ENCODE peak calls at places on chromosome 19, in four cellular contexts. Y is cardiac muscle cell, E is psoas muscle, Z is thyroid gland. V is an unnamed sample.
A peak's percentile ranks its signal among the peaks of the same experiment; 100 is the strongest.

GRCh38 chr19:45599286-45599685 is 2.7 kb downstream of the GPR4 start:
- DNase-seq in Z (no peak), E (no peak), Y (no peak), V (no peak)

GRCh38 chr19:45079911-45080469 is 930 bp downstream of the GEMIN7 start:
- DNase-seq in E (no peak), Z (no peak), Y (peak; percentile 31), V (no peak)

GRCh38 chr19:7831452-7831851 is 1.4 kb downstream of the EVI5L start:
- DNase-seq in Z (no peak), Y (peak; percentile 48), E (no peak), V (no peak)

GRCh38 chr19:7657047-7657779 is 11.6 kb upstream of the RETN start:
- DNase-seq in Z (no peak), Y (no peak), E (peak; percentile 19), V (no peak)

GRCh38 chr19:51552996-51553725 is 17.9 kb upstream of the ZNF175 start:
- DNase-seq in E (peak; percentile 66), Y (peak; percentile 80), Z (peak; percentile 78), V (peak; percentile 88)

GRCh38 chr19:49142866-49143335 is 12.3 kb downstream of the HRC start:
- DNase-seq in Z (peak; percentile 92), Y (peak; percentile 98), E (peak; percentile 86), V (peak; percentile 94)

GRCh38 chr19:947707-948533 is 22.1 kb downstream of the ARID3A start:
- DNase-seq in Y (no peak), E (peak; percentile 66), Z (peak; percentile 39), V (no peak)

GRCh38 chr19:42497492-42498226 is 30.6 kb downstream of the CEACAM1 start:
- DNase-seq in Z (no peak), E (no peak), Y (peak; percentile 10), V (no peak)

GRCh38 chr19:43720936-43721335 is 5.1 kb downstream of the IRGC start:
- DNase-seq in E (no peak), Z (no peak), Y (no peak), V (no peak)

GRCh38 chr19:497861-498590 is 1.7 kb downstream of the MADCAM1 start:
- DNase-seq in Z (no peak), E (peak; percentile 7), Y (no peak), V (no peak)

GRCh38 chr19:43406297-43406696 is 8.4 kb upstream of the TEX101 start:
- DNase-seq in Y (no peak), Z (no peak), E (no peak), V (no peak)

GRCh38 chr19:33634361-33635091 is 12.8 kb downstream of the CHST8 start:
- DNase-seq in Z (no peak), Y (no peak), E (no peak), V (no peak)

GRCh38 chr19:39841041-39841440 is 5.1 kb downstream of the FBL start:
- DNase-seq in E (no peak), Y (no peak), Z (no peak), V (no peak)

GRCh38 chr19:48190288-48191284 is 20.1 kb downstream of the ZSWIM9 start:
- DNase-seq in E (no peak), Z (peak; percentile 57), Y (peak; percentile 17), V (peak; percentile 82)

GRCh38 chr19:2353895-2354592 is 6.0 kb upstream of the TMPRSS9 start:
- DNase-seq in Y (no peak), E (no peak), Z (no peak), V (no peak)
- H3K4me3 ChIP-seq in Y (no peak overlapping the region), E (no peak overlapping the region), Z (no peak overlapping the region), V (no peak overlapping the region)

GRCh38 chr19:57465680-57466381 is 8.9 kb upstream of the VN1R1 start:
- DNase-seq in E (no peak), Y (no peak), Z (no peak), V (peak; percentile 31)
- H3K27ac ChIP-seq in E (no peak overlapping the region), Y (no peak overlapping the region), Z (no peak overlapping the region), V (no peak overlapping the region)

GRCh38 chr19:2186071-2186846 is 22.5 kb downstream of the DOT1L start:
- DNase-seq in Y (peak; percentile 77), E (peak; percentile 92), Z (peak; percentile 91), V (no peak)
- H3K4me1 ChIP-seq in Y (peaks cover 68% of the 10 kb centered on the region), E (peaks cover 59% of the 10 kb centered on the region), Z (peaks cover 26% of the 10 kb centered on the region), V (no peaks in the 10 kb centered on the region)

DNA sequence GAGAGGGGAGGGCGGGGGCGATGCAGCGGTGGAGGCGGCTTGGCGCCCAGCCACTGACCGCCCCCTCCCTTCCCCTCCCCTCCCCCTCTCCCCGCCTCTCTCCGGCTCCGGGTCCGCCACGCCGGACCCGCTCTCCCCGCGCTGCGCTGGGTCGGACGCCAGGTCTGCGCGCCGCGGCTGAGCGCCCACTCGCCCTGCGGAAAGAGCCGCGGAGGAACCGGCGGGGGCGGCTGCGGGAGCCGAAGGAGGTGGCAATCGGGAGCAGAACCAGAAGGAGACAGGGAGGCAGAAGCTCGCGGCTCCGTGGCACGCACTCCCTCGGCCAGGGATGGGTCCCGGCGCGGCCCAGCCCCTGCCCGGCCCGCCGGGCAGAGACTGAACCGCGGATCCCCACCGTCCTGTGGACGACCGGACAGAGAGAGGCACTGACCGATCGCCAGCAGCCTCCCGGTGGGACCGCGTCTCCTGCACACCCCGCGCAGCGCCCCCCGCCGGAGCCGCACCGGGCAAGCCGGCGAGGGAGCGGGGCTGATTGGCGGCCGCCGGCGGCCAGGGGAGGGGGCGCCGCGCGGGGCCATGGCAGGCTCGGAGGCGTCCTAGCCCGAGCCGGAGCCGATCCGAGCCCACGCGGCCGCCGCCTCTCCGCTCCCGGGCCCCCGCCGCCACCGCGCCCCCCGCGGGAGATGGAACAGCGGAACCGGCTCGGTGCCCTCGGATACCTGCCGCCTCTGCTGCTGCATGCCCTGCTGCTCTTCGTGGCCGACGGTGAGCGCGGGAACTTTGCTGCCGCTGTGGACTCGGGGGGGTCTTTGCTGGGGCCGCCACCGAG is at the start of gene VSTM2B:
- DNase-seq in Y (no peak), Z (no peak), E (no peak), V (no peak)
- H3K4me3 ChIP-seq in Y (peak within 1 kb of the TSS; percentile 18), Z (no peak within 1 kb of the TSS), E (peak within 1 kb of the TSS; percentile 38), V (no peak within 1 kb of the TSS)

GRCh38 chr19:55042344-55042678 is 4.2 kb upstream of the GP6 start:
- DNase-seq in Y (no peak), Z (no peak), E (no peak), V (no peak)
- H3K27ac ChIP-seq in Y (no peak overlapping the region), Z (no peak overlapping the region), E (no peak overlapping the region), V (no peak overlapping the region)

GRCh38 chr19:38695319-38695683 is 47.9 kb downstream of the ACTN4 start:
- DNase-seq in E (no peak), Y (no peak), Z (no peak), V (no peak)

GRCh38 chr19:38697197-38697596 is 47.1 kb downstream of the CAPN12 start:
- DNase-seq in Z (no peak), Y (no peak), E (no peak), V (no peak)

GRCh38 chr19:38697641-38698071 is 46.6 kb downstream of the CAPN12 start:
- DNase-seq in E (no peak), Y (no peak), Z (no peak), V (no peak)

GRCh38 chr19:38695832-38696732 is 48.2 kb downstream of the CAPN12 start:
- DNase-seq in Z (peak; percentile 91), Y (no peak), E (no peak), V (no peak)

GRCh38 chr19:38696733-38697055 is 47.6 kb downstream of the CAPN12 start:
- DNase-seq in Y (no peak), Z (no peak), E (no peak), V (no peak)
- H3K4me1 ChIP-seq in Y (peaks cover 27% of the 10 kb centered on the region), Z (peaks cover 88% of the 10 kb centered on the region), E (peaks cover 70% of the 10 kb centered on the region), V (peaks cover 38% of the 10 kb centered on the region)

DNA sequence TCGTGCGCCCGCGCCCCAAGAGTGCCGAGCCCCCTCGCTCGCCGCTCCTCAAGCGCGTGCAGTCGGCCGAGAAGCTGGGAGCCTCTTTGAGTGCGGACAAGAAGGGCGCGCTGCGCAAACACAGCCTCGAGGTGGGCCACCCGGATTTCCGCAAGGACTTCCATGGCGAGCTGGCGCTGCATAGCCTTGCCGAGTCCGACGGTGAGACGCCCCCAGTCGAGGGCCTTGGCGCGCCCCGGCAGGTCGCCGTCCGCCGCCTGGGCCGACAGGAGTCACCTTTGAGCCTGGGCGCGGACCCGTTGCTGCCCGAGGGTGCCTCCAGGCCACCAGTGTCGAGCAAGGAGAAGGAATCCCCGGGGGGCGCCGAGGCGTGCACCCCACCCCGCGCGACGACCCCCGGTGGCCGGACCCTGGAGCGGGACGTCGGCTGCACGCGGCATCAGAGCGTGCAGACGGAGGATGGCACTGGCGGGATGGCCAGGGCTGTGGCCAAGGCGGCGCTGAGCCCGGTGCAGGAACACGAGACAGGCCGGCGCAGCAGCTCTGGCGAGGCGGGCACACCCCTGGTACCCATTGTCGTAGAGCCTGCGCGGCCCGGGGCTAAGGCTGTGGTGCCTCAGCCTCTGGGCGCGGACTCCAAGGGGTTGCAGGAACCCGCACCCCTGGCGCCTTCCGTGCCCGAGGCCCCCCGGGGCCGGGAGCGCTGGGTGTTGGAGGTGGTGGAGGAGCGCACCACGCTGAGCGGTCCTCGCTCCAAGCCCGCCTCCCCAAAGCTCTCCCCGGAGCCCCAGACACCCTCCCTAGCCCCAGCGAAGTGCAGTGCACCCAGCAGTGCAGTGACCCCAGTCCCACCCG is 7.1 kb downstream of the DNASE2 start:
- DNase-seq in E (no peak), Y (no peak), Z (no peak), V (no peak)
- H3K4me3 ChIP-seq in E (peak overlapping the region; percentile 45), Y (no peak overlapping the region), Z (no peak overlapping the region), V (no peak overlapping the region)

DNA sequence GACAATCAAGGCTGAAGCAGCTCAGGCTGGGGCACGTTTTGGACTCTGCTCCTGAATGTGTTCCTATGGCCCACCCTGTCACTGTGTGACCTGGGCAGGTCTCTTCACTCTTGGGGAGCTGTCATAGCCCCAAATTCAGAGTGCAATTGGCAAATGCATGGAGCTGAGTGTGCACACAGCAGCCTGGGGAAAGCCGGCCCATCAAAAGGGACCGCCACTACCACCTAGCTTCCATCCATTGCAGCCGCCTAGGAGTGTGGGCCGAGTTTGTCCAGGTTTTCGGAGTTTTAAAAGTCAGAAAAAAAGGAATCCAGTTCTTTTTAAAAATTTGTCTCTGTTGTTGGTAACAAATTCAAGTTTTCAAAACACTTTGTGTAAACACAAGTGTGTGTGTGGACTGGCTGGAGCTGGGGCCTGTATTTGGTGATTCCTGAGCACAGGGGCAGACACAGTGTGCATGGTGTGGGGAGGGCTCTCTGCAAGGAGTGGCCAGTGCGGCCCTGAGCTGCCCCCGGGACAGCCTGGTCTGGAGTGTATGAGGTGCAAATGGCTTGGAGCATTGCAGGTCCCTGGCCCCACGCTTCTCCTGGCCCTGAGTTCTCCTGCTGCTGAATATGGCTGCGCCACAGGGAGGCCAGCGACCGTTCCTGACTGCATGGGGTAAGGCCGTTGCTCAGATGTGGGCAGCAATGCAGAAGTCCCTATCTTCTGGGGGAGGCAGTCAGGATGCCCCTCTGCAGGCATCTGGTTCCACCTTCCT is 13.2 kb upstream of the ZNF536 start:
- DNase-seq in E (no peak), Y (no peak), Z (no peak), V (no peak)
- H3K27ac ChIP-seq in E (no peak overlapping the region), Y (no peak overlapping the region), Z (no peak overlapping the region), V (no peak overlapping the region)